ENCODE peak calls at places on chromosome 14, in four cellular contexts. U is psoas muscle, I is GM23338, J is mammary epithelial cell. G is an unnamed sample.

GRCh38 chr14:102525213-102526143 is 15.9 kb upstream of the ANKRD9 start:
- DNase-seq in U (peak), I (no peak), J (peak), G (no peak)

GRCh38 chr14:63438065-63438757 is 105.0 kb downstream of the PPP2R5E start:
- DNase-seq in U (peak), I (peak), J (peak), G (no peak)

GRCh38 chr14:92105073-92105844 is 1.1 kb downstream of the ATXN3 start:
- DNase-seq in U (no peak), I (no peak), J (peak), G (no peak)

GRCh38 chr14:69648480-69649414 is 37.4 kb downstream of the SUSD6 start:
- DNase-seq in U (no peak), I (no peak), J (no peak), G (no peak)

GRCh38 chr14:31286456-31287293 is 79.1 kb upstream of the HECTD1 start:
- DNase-seq in U (no peak), I (peak), J (no peak), G (no peak)

GRCh38 chr14:72679591-72680151 is 214.2 kb downstream of the DPF3 start:
- DNase-seq in U (no peak), I (peak), J (no peak), G (no peak)

GRCh38 chr14:101596742-101597141 is 35.4 kb downstream of the DIO3 start:
- DNase-seq in U (no peak), I (no peak), J (no peak), G (peak)

GRCh38 chr14:102222009-102222575 is 82.4 kb downstream of the WDR20 start:
- DNase-seq in U (no peak), I (no peak), J (no peak), G (no peak)

GRCh38 chr14:50823051-50823762 is 7.8 kb downstream of the NIN start:
- DNase-seq in U (peak), I (no peak), J (no peak), G (no peak)
- H3K27ac ChIP-seq in U (peak), I (no peak), J (no peak), G (no peak)

GRCh38 chr14:74945852-74946658 is 9.3 kb downstream of the PGF start:
- DNase-seq in U (peak), I (peak), J (peak), G (peak)
- H3K4me3 ChIP-seq in U (no peak), I (peak), J (no peak), G (peak)

GRCh38 chr14:90643982-90644510 is 172.2 kb downstream of the TTC7B start:
- DNase-seq in U (no peak), I (no peak), J (no peak), G (no peak)
- H3K27ac ChIP-seq in U (peak), I (peak), J (no peak), G (no peak)

GRCh38 chr14:59252772-59253500 is 64.5 kb downstream of the DAAM1 start:
- DNase-seq in U (no peak), I (no peak), J (no peak), G (no peak)
- H3K4me3 ChIP-seq in U (no peak), I (no peak), J (no peak), G (no peak)

GRCh38 chr14:71022015-71022919 is 115.0 kb downstream of the PCNX1 start:
- DNase-seq in U (no peak), I (no peak), J (no peak), G (no peak)

GRCh38 chr14:71022939-71023338 is 115.7 kb downstream of the PCNX1 start:
- DNase-seq in U (no peak), I (no peak), J (no peak), G (no peak)

DNA sequence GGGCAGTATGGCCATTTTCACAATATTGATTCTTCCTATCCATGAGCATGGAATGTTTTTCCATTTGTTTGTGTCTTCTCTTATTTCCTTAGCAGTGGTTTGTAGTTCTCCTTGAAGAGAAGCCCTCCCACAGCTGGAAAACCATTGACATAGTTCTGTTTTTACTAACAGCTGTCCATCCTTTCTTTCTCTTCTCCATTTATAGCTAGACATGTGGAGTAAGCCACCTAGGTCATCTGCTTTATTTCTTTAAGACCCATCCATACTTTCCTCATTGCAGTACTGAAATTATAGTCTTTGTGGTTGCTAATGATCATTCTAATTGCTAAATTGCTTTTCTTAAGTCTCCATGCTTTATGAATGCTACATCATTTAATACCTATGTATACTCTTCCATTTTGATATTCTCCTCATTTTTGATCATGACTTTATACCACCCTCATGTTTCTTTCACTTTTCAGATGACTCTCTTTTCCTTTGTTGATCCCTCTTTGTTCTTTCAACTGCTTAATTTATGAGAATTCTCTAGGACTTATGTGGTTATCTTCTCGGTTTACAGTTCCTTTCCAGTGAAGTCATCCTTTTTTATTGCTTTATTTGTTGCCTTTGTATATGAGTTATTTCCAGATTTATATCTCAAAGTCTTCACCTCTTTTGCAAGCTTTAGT is 114.2 kb downstream of the PCNX1 start:
- DNase-seq in U (no peak), I (no peak), J (peak), G (no peak)
- H3K27ac ChIP-seq in U (no peak), I (no peak), J (no peak), G (no peak)

DNA sequence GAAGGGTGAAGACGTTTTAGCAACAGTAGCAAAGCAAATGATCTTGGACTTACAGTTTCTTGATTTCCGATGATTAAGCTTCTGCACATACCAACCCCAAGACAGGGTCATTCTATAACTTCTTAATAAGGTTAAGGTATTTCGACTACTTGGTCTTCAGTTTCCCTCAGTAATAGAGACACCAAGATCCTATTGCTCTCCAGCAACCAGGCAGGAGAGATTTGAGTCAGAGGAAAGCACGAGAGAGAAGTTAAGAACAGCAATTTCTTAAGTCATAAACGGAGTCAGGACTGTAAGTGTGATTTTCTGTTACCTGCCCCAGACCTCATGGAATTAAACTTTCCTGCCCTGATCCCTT is 215.6 kb downstream of the TTC8 start:
- DNase-seq in U (no peak), I (no peak), J (no peak), G (no peak)
- H3K4me3 ChIP-seq in U (peak), I (no peak), J (no peak), G (no peak)

DNA sequence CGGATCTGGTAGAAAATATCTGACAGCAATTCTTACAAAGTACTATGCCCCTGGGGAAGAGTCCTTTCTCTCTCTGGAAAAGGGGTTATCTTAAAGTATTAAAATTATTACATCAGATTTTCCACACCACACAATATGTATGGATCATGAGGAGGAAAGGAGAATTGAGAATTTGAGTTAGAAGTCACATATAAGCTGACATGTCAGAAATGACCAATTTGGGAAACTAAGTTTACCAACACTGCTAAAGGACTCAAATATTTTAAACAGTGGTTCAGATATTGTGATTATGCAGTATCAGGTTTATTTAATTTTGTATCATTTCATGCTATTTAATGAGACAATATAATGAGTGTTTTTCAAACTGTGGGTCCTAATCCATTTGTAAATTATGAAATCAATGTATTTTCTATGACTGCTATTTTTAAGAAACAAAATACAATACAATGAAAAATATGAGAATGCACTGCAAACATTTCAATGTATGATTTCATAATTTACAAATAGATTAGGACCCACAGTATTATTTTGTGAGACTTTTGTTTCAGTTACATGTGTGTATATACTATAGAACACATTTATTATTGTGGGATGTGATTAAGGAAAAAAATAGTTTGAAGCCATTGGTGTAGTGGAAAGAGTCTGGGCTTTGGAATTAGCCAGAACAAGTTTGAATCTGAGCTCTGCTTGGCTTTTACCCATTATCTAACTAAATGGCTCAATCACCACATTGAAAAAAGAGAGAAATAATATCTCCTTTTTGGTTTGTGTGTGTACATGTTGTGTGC is 1.8 kb upstream of the INSM2 start:
- DNase-seq in U (no peak), I (no peak), J (no peak), G (no peak)
- H3K27ac ChIP-seq in U (no peak), I (no peak), J (no peak), G (no peak)

GRCh38 chr14:24428628-24429394 is 657 bp downstream of the CBLN3 start:
- DNase-seq in U (no peak), I (peak), J (no peak), G (no peak)
- H3K4me3 ChIP-seq in U (peak), I (peak), J (peak), G (peak)

G was measured in dorsolateral prefrontal cortex.